ENCODE peak calls at places on chromosomes 11 and 22, in eight cellular contexts. R is NCI-H1105; U is HCT116; Q is neural crest cell; B is retina; Y is body of pancreas; N is stimulated activated CD8-positive, alpha-beta memory T cell treated with anti-CD3 and anti-CD28 coated beads, Interleukin-2, amount 100 ng/mL, for 1 hour; D is HS-5. G is an unnamed sample.

GRCh38 chr11:93494341-93494740 is 48.9 kb downstream of the SMCO4 start:
- DNase-seq in R (no peak), U (no peak), Q (no peak), B (no peak), Y (no peak), N (no peak), D (no peak), G (no peak)

GRCh38 chr22:47036352-47036751 is 273.9 kb downstream of the TBC1D22A start:
- DNase-seq in R (no peak), U (no peak), Q (no peak), B (no peak), Y (no peak), N (no peak), D (no peak), G (no peak)

GRCh38 chr22:26848244-26848920 is 191.0 kb downstream of the MIAT start:
- DNase-seq in R (no peak), U (no peak), Q (no peak), B (no peak), Y (no peak), N (no peak), D (no peak), G (peak)

GRCh38 chr11:130115218-130115617 is 44.4 kb upstream of the ST14 start:
- DNase-seq in R (peak), U (no peak), Q (no peak), B (no peak), Y (no peak), N (no peak), D (no peak), G (no peak)

GRCh38 chr11:11336664-11337063 is 16.4 kb downstream of the CSNK2A3 start:
- DNase-seq in R (no peak), U (no peak), Q (no peak), B (no peak), Y (no peak), N (no peak), D (no peak), G (no peak)

GRCh38 chr11:118275184-118275583 is 11.1 kb upstream of the MPZL2 start:
- DNase-seq in R (no peak), U (no peak), Q (no peak), B (no peak), Y (no peak), N (no peak), D (no peak), G (no peak)

GRCh38 chr11:15507592-15507991 is 392.9 kb downstream of the INSC start:
- DNase-seq in R (no peak), U (no peak), Q (no peak), B (no peak), Y (peak), N (no peak), D (no peak), G (no peak)

GRCh38 chr11:120131941-120132644 is 5.8 kb downstream of the TRIM29 start:
- DNase-seq in R (peak), U (no peak), Q (no peak), B (no peak), Y (peak), N (no peak), D (no peak), G (no peak)

GRCh38 chr11:35800970-35801953 is 138.7 kb downstream of the TRIM44 start:
- DNase-seq in R (no peak), U (no peak), Q (no peak), B (no peak), Y (no peak), N (no peak), D (no peak), G (no peak)

GRCh38 chr11:764322-765024 is 12.8 kb downstream of the GATD1 start:
- DNase-seq in R (no peak), U (no peak), Q (no peak), B (no peak), Y (no peak), N (no peak), D (no peak), G (no peak)

GRCh38 chr22:30036656-30037055 is 43.6 kb upstream of the HORMAD2 start:
- DNase-seq in R (no peak), U (peak), Q (no peak), B (no peak), Y (no peak), N (no peak), D (no peak), G (peak)

GRCh38 chr11:113084297-113084696 is 123.1 kb downstream of the NCAM1 start:
- DNase-seq in R (no peak), U (no peak), Q (no peak), B (no peak), Y (no peak), N (no peak), D (no peak), G (no peak)

GRCh38 chr11:28759311-28759710 is 651.1 kb downstream of the METTL15 start:
- DNase-seq in R (no peak), U (peak), Q (no peak), B (no peak), Y (no peak), N (no peak), D (no peak), G (no peak)

GRCh38 chr22:30870451-30871345 is 97.9 kb downstream of the MORC2 start:
- DNase-seq in R (no peak), U (no peak), Q (no peak), B (no peak), Y (no peak), N (no peak), D (no peak), G (no peak)

G was measured in AG20443.